ENCODE peak calls at places on chromosomes 5 and 9, in seven cellular contexts. P is neural progenitor cell, N is HCT116, C is GM23338, D is PC-3, V is hepatocyte, U is GM23248. I is an unnamed sample.

GRCh38 chr5:308672-309271 is 12.7 kb upstream of the AHRR start:
- DNase-seq in P (peak), D (peak), C (peak), V (no peak), N (no peak), U (peak), I (no peak)

GRCh38 chr9:38482918-38483592 is 58.8 kb upstream of the IGFBPL1 start:
- DNase-seq in D (peak), N (no peak), U (no peak), C (peak), V (peak), P (no peak), I (no peak)

GRCh38 chr5:36934740-36935356 is 58.3 kb downstream of the NIPBL start:
- DNase-seq in D (no peak), N (no peak), P (no peak), U (peak), C (no peak), V (no peak), I (no peak)

GRCh38 chr9:121268598-121269029 is 652 bp downstream of the GSN start:
- DNase-seq in C (no peak), D (no peak), N (no peak), P (no peak), V (no peak), U (peak), I (no peak)

GRCh38 chr5:148248894-148249293 is 10.6 kb downstream of the MARCOL start:
- DNase-seq in P (no peak), V (no peak), D (peak), N (no peak), C (no peak), U (no peak), I (no peak)

GRCh38 chr5:96565843-96566242 is 96.3 kb upstream of the CAST start:
- DNase-seq in V (no peak), C (peak), N (no peak), P (peak), D (peak), U (peak), I (no peak)

GRCh38 chr5:127203818-127204217 is 86.8 kb upstream of the MEGF10 start:
- DNase-seq in U (peak), P (no peak), C (no peak), V (no peak), N (peak), D (peak), I (peak)

GRCh38 chr9:28086881-28087280 is 513.6 kb upstream of the C9orf72 start:
- DNase-seq in D (no peak), P (no peak), N (no peak), C (no peak), V (no peak), U (no peak), I (no peak)

GRCh38 chr5:56330806-56331205 is 97.7 kb upstream of the ANKRD55 start:
- DNase-seq in C (no peak), D (no peak), N (no peak), V (no peak), U (no peak), P (no peak), I (no peak)

GRCh38 chr5:343461-344401 is 22.2 kb downstream of the AHRR start:
- DNase-seq in C (peak), V (peak), P (peak), U (peak), D (peak), N (peak), I (peak)

GRCh38 chr9:107639426-107639825 is 149.9 kb upstream of the KLF4 start:
- DNase-seq in U (no peak), N (no peak), C (no peak), P (no peak), D (no peak), V (no peak), I (peak)

GRCh38 chr5:40277161-40277906 is 402.4 kb upstream of the PTGER4 start:
- DNase-seq in P (no peak), V (no peak), C (no peak), N (no peak), D (no peak), U (no peak), I (no peak)

GRCh38 chr9:68705636-68706578 is 867 bp downstream of the PIP5K1B start:
- DNase-seq in D (no peak), V (peak), N (no peak), U (no peak), C (peak), P (peak), I (no peak)

GRCh38 chr5:137035480-137035878 is 463.6 kb downstream of the SPOCK1 start:
- DNase-seq in P (no peak), V (no peak), N (no peak), U (peak), D (no peak), C (no peak), I (no peak)

GRCh38 chr9:109779711-109780452 is at the start of gene PALM2AKAP2:
- DNase-seq in P (peak), N (no peak), C (peak), V (peak), U (peak), D (peak), I (peak)

GRCh38 chr9:130239741-130240241 is 25.8 kb upstream of the HMCN2 start:
- DNase-seq in V (no peak), U (peak), N (no peak), C (no peak), D (no peak), P (no peak), I (peak)

GRCh38 chr5:321726-322251 is 275 bp downstream of the AHRR start:
- DNase-seq in C (peak), N (no peak), V (no peak), P (no peak), U (peak), D (no peak), I (no peak)

GRCh38 chr9:132744881-132745761 is 74.9 kb downstream of the GTF3C4 start:
- DNase-seq in V (peak), C (peak), U (peak), P (peak), D (no peak), N (no peak), I (no peak)

GRCh38 chr9:90854637-90855036 is 53.0 kb downstream of the SYK start:
- DNase-seq in D (peak), P (no peak), C (no peak), U (no peak), V (no peak), N (no peak), I (no peak)

GRCh38 chr9:92191801-92192200 is 76.6 kb upstream of the SPTLC1 start:
- DNase-seq in C (no peak), P (no peak), D (peak), N (no peak), U (peak), V (no peak), I (no peak)

GRCh38 chr5:67875637-67876036 is 339.9 kb upstream of the PIK3R1 start:
- DNase-seq in D (no peak), C (no peak), N (no peak), P (no peak), U (no peak), V (no peak), I (no peak)

GRCh38 chr9:133973111-133973790 is 18.9 kb downstream of the VAV2 start:
- DNase-seq in P (no peak), V (no peak), C (no peak), N (no peak), U (no peak), D (no peak), I (no peak)

GRCh38 chr5:111494350-111494999 is 17.9 kb downstream of the STARD4 start:
- DNase-seq in C (no peak), U (no peak), V (no peak), P (no peak), D (no peak), N (no peak), I (no peak)

GRCh38 chr5:123735384-123735783 is 223.4 kb downstream of the CSNK1G3 start:
- DNase-seq in P (no peak), U (no peak), V (no peak), N (no peak), D (peak), C (no peak), I (no peak)

GRCh38 chr5:26024774-26025173 is 1013.6 kb downstream of the CDH9 start:
- DNase-seq in N (no peak), D (peak), C (peak), U (no peak), V (no peak), P (peak), I (no peak)

GRCh38 chr5:1768283-1769000 is 31.2 kb downstream of the MRPL36 start:
- DNase-seq in C (no peak), D (no peak), V (no peak), U (no peak), P (peak), N (no peak), I (no peak)

GRCh38 chr5:1769752-1770442 is 29.7 kb downstream of the MRPL36 start:
- DNase-seq in U (no peak), P (no peak), V (no peak), N (no peak), D (no peak), C (no peak), I (no peak)

GRCh38 chr5:1769017-1769640 is 30.5 kb downstream of the MRPL36 start:
- DNase-seq in V (no peak), D (no peak), U (no peak), C (no peak), N (no peak), P (no peak), I (no peak)

GRCh38 chr5:1771149-1772065 is 28.2 kb downstream of the MRPL36 start:
- DNase-seq in U (no peak), N (no peak), C (no peak), V (no peak), D (no peak), P (no peak), I (no peak)

GRCh38 chr5:1770443-1770802 is 29.2 kb downstream of the MRPL36 start:
- DNase-seq in U (no peak), V (no peak), N (no peak), C (no peak), D (no peak), P (no peak), I (no peak)
- TF ChIP-seq EZH2 in U (no peak), V (no peak), N (no peak), C (no peak), D (no peak), P (no peak), I (no peak)

GRCh38 chr5:92147263-92147662 is 764.1 kb upstream of the ARRDC3 start:
- DNase-seq in P (peak), N (no peak), U (no peak), V (no peak), C (no peak), D (no peak), I (no peak)
- TF ChIP-seq EZH2phosphoT487 in P (no peak), N (no peak), U (no peak), V (no peak), C (no peak), D (no peak), I (no peak)

GRCh38 chr5:3118321-3118720 is 366.8 kb upstream of the IRX2 start:
- DNase-seq in N (no peak), V (no peak), D (no peak), U (no peak), C (no peak), P (peak), I (no peak)
- TF ChIP-seq EZH2 in N (no peak), V (no peak), D (no peak), U (no peak), C (no peak), P (no peak), I (no peak)

GRCh38 chr5:142486581-142486980 is 161.8 kb upstream of the SPRY4 start:
- DNase-seq in C (no peak), V (no peak), U (peak), N (no peak), D (peak), P (no peak), I (no peak)
- TF ChIP-seq EZH2phosphoT487 in C (no peak), V (no peak), U (no peak), N (no peak), D (no peak), P (no peak), I (no peak)

DNA sequence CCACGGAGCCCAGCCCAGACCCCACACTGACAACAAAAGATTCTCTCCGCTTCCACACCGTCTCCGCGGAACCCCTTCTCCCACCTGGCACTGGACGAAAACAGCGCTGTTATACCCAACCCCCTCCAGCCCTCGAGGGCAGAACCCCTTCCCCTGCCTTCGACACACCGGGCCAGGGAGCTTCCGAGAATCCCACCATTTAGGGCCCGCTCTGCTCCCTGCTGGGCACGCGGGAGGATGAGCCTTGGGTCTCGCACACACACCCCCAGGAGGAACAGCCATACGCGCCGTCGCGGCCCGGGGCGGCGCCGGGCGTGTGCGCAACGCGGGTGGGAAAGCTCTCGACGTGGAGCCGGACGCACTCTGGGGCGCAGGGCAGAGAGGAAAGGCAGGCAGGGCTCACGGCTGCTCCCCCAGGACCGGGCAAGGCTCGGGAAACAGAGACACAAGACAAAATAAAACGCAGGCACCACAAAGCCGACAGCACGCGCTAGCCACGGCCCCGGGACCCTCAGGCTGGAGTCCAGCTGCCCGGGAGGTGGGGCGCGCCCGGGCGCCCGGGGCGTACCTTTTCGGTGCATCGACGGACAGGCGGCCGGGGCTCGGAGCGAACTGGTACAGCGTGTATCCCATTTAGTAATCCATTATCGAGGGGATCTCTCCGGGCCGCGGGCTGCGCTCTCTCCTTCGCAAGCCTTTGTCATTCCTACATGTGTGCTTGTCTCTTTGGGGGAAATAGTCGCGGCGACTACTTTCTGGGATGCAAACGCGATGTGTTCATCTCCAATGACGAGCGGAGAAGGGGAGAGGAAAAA is 799 bp downstream of the SEMA6A start:
- DNase-seq in D (no peak), U (peak), N (no peak), P (peak), C (no peak), V (peak), I (no peak)
- TF ChIP-seq EZH2 in D (no peak), U (peak), N (no peak), P (no peak), C (no peak), V (no peak), I (no peak)

GRCh38 chr9:5389109-5389732 is 48.5 kb downstream of the PLGRKT start:
- DNase-seq in U (peak), N (no peak), C (no peak), P (no peak), V (no peak), D (peak), I (peak)

GRCh38 chr9:5384436-5384835 is 44.8 kb upstream of the RLN1 start:
- DNase-seq in D (no peak), C (no peak), P (no peak), V (no peak), U (no peak), N (no peak), I (no peak)

GRCh38 chr9:5392285-5392684 is 45.4 kb downstream of the PLGRKT start:
- DNase-seq in V (no peak), U (peak), C (no peak), P (no peak), N (no peak), D (no peak), I (no peak)

GRCh38 chr9:5393497-5393896 is 44.2 kb downstream of the PLGRKT start:
- DNase-seq in U (no peak), N (no peak), P (no peak), D (no peak), V (no peak), C (no peak), I (no peak)

DNA sequence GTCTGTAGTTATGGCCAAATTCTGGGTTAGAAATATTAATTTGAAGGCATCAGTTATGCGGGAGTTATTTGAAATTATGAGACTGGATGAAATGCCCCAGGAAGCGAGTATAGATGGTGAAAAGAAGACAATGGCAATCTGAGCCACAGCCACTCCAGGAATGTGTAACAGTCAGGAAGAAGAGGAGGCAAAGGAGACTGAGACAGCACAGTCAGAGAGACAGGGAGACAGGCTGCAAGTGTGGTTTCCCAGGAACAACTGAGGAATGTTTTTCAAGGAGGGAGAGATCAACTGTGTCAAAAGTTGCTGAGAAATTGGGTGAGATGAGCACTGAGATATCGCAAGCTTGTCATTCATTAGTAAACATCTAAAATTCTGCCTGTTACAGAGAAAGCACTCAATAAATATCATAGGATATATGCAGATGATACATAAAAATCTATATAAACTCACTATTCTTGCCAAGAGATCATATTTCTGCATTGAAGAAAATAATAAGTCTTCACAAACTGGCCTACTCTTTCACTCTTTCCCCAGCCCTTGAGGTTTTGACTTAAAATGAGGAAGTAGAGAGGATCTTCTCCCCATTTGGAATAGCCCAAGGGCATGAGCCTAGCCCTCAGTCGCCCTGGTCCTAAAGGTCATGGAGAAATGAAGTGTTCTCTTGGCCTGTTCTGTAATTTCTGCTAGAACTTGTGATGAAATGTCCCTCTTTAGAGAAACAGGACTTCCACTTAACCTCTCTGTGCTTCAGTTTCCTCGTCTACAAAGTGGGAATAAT is 48.5 kb upstream of the RLN1 start:
- DNase-seq in D (no peak), N (no peak), V (no peak), U (peak), P (no peak), C (peak), I (no peak)
- TF ChIP-seq EZH2phosphoT487 in D (no peak), N (no peak), V (no peak), U (no peak), P (no peak), C (no peak), I (no peak)